ENCODE peak calls at places on chromosomes 1 and 21, in five cellular contexts. Y is GM12878, A is stomach, J is right lobe of liver, L is breast epithelium. I is an unnamed sample.

GRCh38 chr1:239811211-239811902 is 280.3 kb upstream of the FMN2 start:
- DNase-seq in L (no peak), Y (no peak), A (no peak), J (no peak), I (no peak)

GRCh38 chr1:112665857-112666256 is 8.6 kb upstream of the MOV10 start:
- DNase-seq in L (no peak), J (no peak), Y (no peak), A (no peak), I (no peak)

GRCh38 chr1:15303912-15304311 is 56.9 kb downstream of the FHAD1 start:
- DNase-seq in L (no peak), A (no peak), Y (no peak), J (no peak), I (no peak)

GRCh38 chr1:205824180-205824579 is 11.2 kb upstream of the SLC41A1 start:
- DNase-seq in A (no peak), J (no peak), L (no peak), Y (no peak), I (no peak)

GRCh38 chr1:47562799-47563198 is 125.0 kb downstream of the FOXD2 start:
- DNase-seq in Y (no peak), J (no peak), L (no peak), A (no peak), I (no peak)

GRCh38 chr1:109567823-109568222 is 19.4 kb downstream of the GNAI3 start:
- DNase-seq in J (no peak), A (no peak), Y (no peak), L (no peak), I (no peak)

GRCh38 chr1:54287176-54287650 is 87.2 kb downstream of the MRPL37 start:
- DNase-seq in J (no peak), Y (no peak), A (peak), L (peak), I (peak)

GRCh38 chr21:42580076-42580792 is 66.6 kb downstream of the SLC37A1 start:
- DNase-seq in Y (no peak), A (no peak), L (no peak), J (no peak), I (peak)

GRCh38 chr1:227621211-227621610 is 57.9 kb downstream of the ZNF678 start:
- DNase-seq in Y (no peak), A (no peak), L (no peak), J (no peak), I (no peak)

GRCh38 chr1:218164930-218165686 is 120.0 kb upstream of the RRP15 start:
- DNase-seq in Y (no peak), J (peak), A (no peak), L (no peak), I (no peak)

GRCh38 chr1:109716570-109717090 is 4.6 kb downstream of the GSTM5 start:
- DNase-seq in J (no peak), L (no peak), Y (no peak), A (no peak), I (peak)

GRCh38 chr1:228647523-228648444 is 87.5 kb upstream of the RHOU start:
- DNase-seq in A (peak), J (peak), L (peak), Y (no peak), I (peak)

GRCh38 chr1:203076031-203076511 is 9.7 kb downstream of the MYOG start:
- DNase-seq in Y (no peak), A (no peak), L (no peak), J (no peak), I (no peak)

GRCh38 chr1:179883040-179883501 is 986 bp downstream of the TOR1AIP1 start:
- DNase-seq in Y (no peak), A (peak), J (no peak), L (no peak), I (no peak)

GRCh38 chr1:215377736-215378135 is 189.4 kb upstream of the KCTD3 start:
- DNase-seq in A (no peak), L (no peak), J (no peak), Y (no peak), I (no peak)

GRCh38 chr1:48203287-48203900 is 19.1 kb upstream of the SLC5A9 start:
- DNase-seq in L (no peak), J (no peak), A (no peak), Y (no peak), I (no peak)

GRCh38 chr1:203564024-203564423 is 62.6 kb upstream of the ATP2B4 start:
- DNase-seq in J (no peak), A (no peak), L (no peak), Y (no peak), I (no peak)

GRCh38 chr1:179007233-179007632 is 18.5 kb upstream of the FAM20B start:
- DNase-seq in A (no peak), J (no peak), Y (no peak), L (no peak), I (no peak)

GRCh38 chr1:198086051-198086745 is 70.6 kb upstream of the NEK7 start:
- DNase-seq in J (no peak), L (no peak), Y (no peak), A (no peak), I (no peak)

GRCh38 chr1:72524021-72524420 is 241.7 kb upstream of the NEGR1 start:
- DNase-seq in L (no peak), Y (no peak), A (no peak), J (no peak), I (no peak)

GRCh38 chr1:89808429-89809117 is 12.3 kb upstream of the LRRC8D start:
- DNase-seq in A (no peak), Y (no peak), L (peak), J (no peak), I (no peak)

GRCh38 chr1:31248276-31248675 is 8.6 kb upstream of the NKAIN1 start:
- DNase-seq in L (no peak), J (no peak), A (no peak), Y (no peak), I (no peak)

GRCh38 chr1:108852541-108852940 is 4.4 kb downstream of the AKNAD1 start:
- DNase-seq in Y (no peak), A (no peak), L (no peak), J (no peak), I (no peak)

GRCh38 chr1:9239622-9240401 is 5.2 kb downstream of the H6PD start:
- DNase-seq in L (peak), Y (no peak), A (peak), J (peak), I (peak)

GRCh38 chr1:48999321-48999720 is 222.6 kb upstream of the BEND5 start:
- DNase-seq in L (no peak), A (no peak), Y (no peak), J (no peak), I (no peak)

GRCh38 chr1:97943354-97943753 is 22.5 kb upstream of the DPYD start:
- DNase-seq in Y (no peak), J (no peak), L (no peak), A (no peak), I (no peak)

GRCh38 chr1:56496861-56497772 is 82.2 kb downstream of the PLPP3 start:
- DNase-seq in A (no peak), J (no peak), Y (no peak), L (no peak), I (no peak)

GRCh38 chr1:84253891-84254290 is 47.6 kb upstream of the SAMD13 start:
- DNase-seq in L (peak), Y (no peak), J (no peak), A (peak), I (no peak)

GRCh38 chr1:3125546-3126368 is 56.8 kb downstream of the PRDM16 start:
- DNase-seq in J (no peak), A (peak), Y (no peak), L (no peak), I (no peak)

GRCh38 chr21:45487891-45488600 is 54.2 kb downstream of the SLC19A1 start:
- DNase-seq in A (no peak), Y (no peak), L (no peak), J (no peak), I (no peak)

GRCh38 chr1:155646307-155646706 is 36.3 kb downstream of the MSTO1 start:
- DNase-seq in A (no peak), J (no peak), Y (no peak), L (peak), I (no peak)

GRCh38 chr21:40846057-40846456 is 901 bp downstream of the DSCAM start:
- DNase-seq in J (no peak), A (no peak), L (no peak), Y (no peak), I (no peak)

GRCh38 chr1:68269637-68270430 is 37.5 kb upstream of the WLS start:
- DNase-seq in J (no peak), L (no peak), A (no peak), Y (no peak), I (no peak)

GRCh38 chr1:38699330-38700076 is 160.1 kb downstream of the RRAGC start:
- DNase-seq in Y (no peak), J (no peak), A (no peak), L (no peak), I (no peak)

GRCh38 chr1:241926141-241926540 is 31.4 kb upstream of the BECN2 start:
- DNase-seq in A (no peak), L (no peak), Y (no peak), J (no peak), I (no peak)
- TF ChIP-seq POLR2A in A (no peak), L (no peak), Y (no peak), J (no peak), I (no peak)

DNA sequence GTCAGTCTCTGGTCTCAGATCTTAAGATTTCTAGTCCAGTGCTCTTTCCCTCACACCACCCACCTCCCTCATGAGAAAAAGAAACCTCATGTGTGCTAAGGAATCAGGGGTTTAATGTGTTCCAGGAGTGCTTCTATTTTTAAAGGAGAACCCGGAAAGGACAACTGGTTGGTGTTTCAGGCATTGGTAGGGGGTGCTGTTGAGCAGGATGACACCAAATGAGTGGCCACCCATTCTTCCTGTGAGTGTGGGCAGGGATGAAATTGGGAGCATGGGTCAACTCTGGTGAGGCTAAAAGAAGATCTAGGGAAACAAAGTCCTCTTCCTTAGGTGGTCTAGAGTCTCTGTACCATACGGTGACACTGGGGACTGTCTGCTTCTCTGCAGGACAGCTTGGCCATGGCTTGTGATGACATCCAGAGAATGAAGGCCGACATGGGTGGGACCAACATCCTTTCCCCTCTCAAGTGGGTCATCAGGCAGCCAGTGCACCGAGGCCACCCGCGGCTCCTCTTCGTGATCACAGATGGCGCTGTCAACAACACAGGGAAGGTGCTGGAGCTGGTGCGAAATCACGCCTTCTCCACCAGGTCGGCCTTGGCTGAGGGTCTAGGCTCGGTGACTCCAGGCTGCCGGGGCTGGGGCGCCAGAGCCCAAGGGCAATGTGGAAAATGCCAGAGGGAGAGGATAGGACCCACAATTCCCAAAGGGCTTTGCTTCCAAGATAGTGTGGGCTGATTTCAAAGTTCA is 39.3 kb downstream of the VWA5B1 start:
- DNase-seq in Y (no peak), L (no peak), A (no peak), J (no peak), I (no peak)
- TF ChIP-seq CTCF in Y (peak), L (no peak), A (no peak), J (peak), I (no peak)

GRCh38 chr1:101311146-101311892 is 74.5 kb downstream of the S1PR1 start:
- DNase-seq in Y (no peak), L (no peak), J (no peak), A (no peak), I (no peak)

GRCh38 chr1:101308001-101308659 is 71.3 kb downstream of the S1PR1 start:
- DNase-seq in L (no peak), Y (no peak), A (no peak), J (no peak), I (no peak)

GRCh38 chr1:101308935-101309333 is 72.1 kb downstream of the S1PR1 start:
- DNase-seq in Y (no peak), J (no peak), L (no peak), A (no peak), I (no peak)

GRCh38 chr1:101310484-101310883 is 73.7 kb downstream of the S1PR1 start:
- DNase-seq in L (no peak), Y (no peak), J (no peak), A (no peak), I (no peak)

GRCh38 chr1:101309334-101310221 is 72.8 kb downstream of the S1PR1 start:
- DNase-seq in L (no peak), J (peak), A (peak), Y (no peak), I (peak)
- TF ChIP-seq POLR2A in L (no peak), J (no peak), A (no peak), Y (peak), I (no peak)

GRCh38 chr1:1787206-1787605 is 8.9 kb upstream of the NADK start:
- DNase-seq in J (no peak), L (no peak), Y (no peak), A (no peak), I (no peak)

GRCh38 chr1:1782399-1783221 is 4.3 kb upstream of the NADK start:
- DNase-seq in A (peak), L (no peak), J (peak), Y (no peak), I (peak)

GRCh38 chr1:1783320-1783719 is 5.0 kb upstream of the NADK start:
- DNase-seq in A (no peak), Y (no peak), L (no peak), J (no peak), I (no peak)

GRCh38 chr1:1785666-1786065 is 7.4 kb upstream of the NADK start:
- DNase-seq in J (no peak), A (no peak), L (no peak), Y (no peak), I (no peak)

GRCh38 chr1:1784933-1785332 is 6.7 kb upstream of the NADK start:
- DNase-seq in Y (no peak), L (no peak), J (no peak), A (no peak), I (no peak)
- TF ChIP-seq CTCF in Y (no peak), L (no peak), J (no peak), A (no peak), I (no peak)

GRCh38 chr1:1471389-1472045 is at the start of gene ATAD3B:
- DNase-seq in Y (peak), A (peak), J (peak), L (peak), I (peak)
- TF ChIP-seq POLR2A in Y (peak), A (no peak), J (peak), L (no peak), I (peak)

GRCh38 chr1:24545673-24546072 is 10.2 kb upstream of the NCMAP start:
- DNase-seq in A (no peak), J (no peak), Y (no peak), L (no peak), I (no peak)
- TF ChIP-seq CTCF in A (no peak), J (no peak), Y (no peak), L (no peak), I (no peak)

GRCh38 chr1:226128487-226129075 is 58.0 kb downstream of the ACBD3 start:
- DNase-seq in A (peak), J (no peak), L (no peak), Y (no peak), I (no peak)

GRCh38 chr1:226125831-226126230 is 60.7 kb downstream of the ACBD3 start:
- DNase-seq in Y (no peak), L (no peak), J (no peak), A (no peak), I (peak)

GRCh38 chr1:226131639-226132038 is 54.9 kb downstream of the ACBD3 start:
- DNase-seq in L (no peak), Y (no peak), J (no peak), A (no peak), I (no peak)

GRCh38 chr1:226126824-226127591 is 59.5 kb downstream of the ACBD3 start:
- DNase-seq in L (no peak), J (no peak), A (no peak), Y (no peak), I (no peak)

GRCh38 chr1:226129230-226129629 is 57.3 kb downstream of the ACBD3 start:
- DNase-seq in A (no peak), L (no peak), Y (no peak), J (no peak), I (no peak)
- TF ChIP-seq POLR2A in A (no peak), L (no peak), Y (no peak), J (no peak), I (no peak)

GRCh38 chr1:30106125-30106524 is 617.3 kb downstream of the MATN1 start:
- DNase-seq in J (no peak), Y (no peak), L (no peak), A (no peak), I (no peak)

GRCh38 chr1:30110826-30111225 is 612.6 kb downstream of the MATN1 start:
- DNase-seq in J (no peak), A (no peak), L (no peak), Y (no peak), I (no peak)

GRCh38 chr1:30109853-30110252 is 613.5 kb downstream of the MATN1 start:
- DNase-seq in A (no peak), Y (no peak), J (no peak), L (no peak), I (peak)

GRCh38 chr1:30111431-30111830 is 612.0 kb downstream of the MATN1 start:
- DNase-seq in L (no peak), J (no peak), A (peak), Y (no peak), I (peak)
- TF ChIP-seq CTCF in L (peak), J (peak), A (no peak), Y (peak), I (no peak)

DNA sequence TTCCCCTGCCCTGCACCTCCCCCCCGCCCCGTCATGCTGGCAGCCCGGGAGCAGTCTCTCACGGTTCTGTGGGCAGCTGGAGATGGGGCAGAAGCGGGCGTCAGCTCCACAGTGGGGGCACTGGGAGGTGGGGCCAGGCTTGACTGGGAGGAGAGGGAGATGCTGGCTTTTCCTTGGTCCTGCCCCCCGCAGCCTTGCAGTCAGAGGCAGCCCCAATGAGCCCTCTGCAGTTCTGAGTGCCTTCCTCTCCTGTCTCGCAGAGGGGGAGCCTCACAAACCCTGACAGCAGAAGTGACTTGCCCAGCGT is 21.7 kb downstream of the ARHGEF10L start:
- DNase-seq in A (no peak), L (no peak), J (no peak), Y (no peak), I (no peak)
- TF ChIP-seq POLR2A in A (no peak), L (no peak), J (no peak), Y (no peak), I (no peak)

GRCh38 chr1:67126974-67127373 is 7.8 kb downstream of the C1orf141 start:
- DNase-seq in L (no peak), Y (no peak), A (no peak), J (no peak), I (no peak)

GRCh38 chr1:67130673-67131072 is 4.1 kb downstream of the C1orf141 start:
- DNase-seq in L (no peak), Y (no peak), J (no peak), A (no peak), I (no peak)

GRCh38 chr1:67120855-67121619 is 13.7 kb downstream of the C1orf141 start:
- DNase-seq in L (no peak), J (no peak), A (no peak), Y (no peak), I (no peak)

GRCh38 chr1:67124455-67124854 is 10.3 kb downstream of the C1orf141 start:
- DNase-seq in J (no peak), L (no peak), A (no peak), Y (no peak), I (no peak)

DNA sequence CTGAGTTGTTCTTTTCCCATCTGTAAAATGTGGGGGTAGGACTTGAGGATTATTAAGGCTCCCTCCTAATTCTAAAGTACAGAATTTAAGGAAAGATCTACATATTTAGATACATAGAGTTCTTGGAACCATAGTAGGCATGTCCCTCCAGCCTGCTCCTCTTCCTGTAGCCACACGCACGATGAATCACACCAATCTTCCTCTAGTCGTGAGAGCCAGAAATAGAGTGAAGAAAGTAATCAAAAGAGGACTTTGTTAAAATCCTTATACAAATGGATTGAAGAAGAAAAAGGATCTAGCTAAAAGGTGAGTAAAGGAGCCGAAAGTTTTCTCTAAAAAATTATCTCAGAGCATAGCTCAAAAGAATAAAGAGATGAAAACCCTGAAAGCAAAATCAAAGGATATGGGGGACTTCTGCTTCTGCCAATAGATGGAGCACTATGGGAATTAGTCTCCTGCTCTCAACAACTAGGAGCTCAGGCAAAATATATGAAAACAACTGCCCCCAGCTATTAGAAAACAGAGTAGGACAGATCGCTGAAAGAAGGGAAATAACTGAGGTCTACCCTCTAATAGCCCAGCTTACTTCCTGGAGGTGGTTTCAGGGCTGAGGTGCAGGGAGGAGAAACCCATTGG is 8.5 kb downstream of the C1orf141 start:
- DNase-seq in L (no peak), A (no peak), Y (no peak), J (no peak), I (no peak)
- TF ChIP-seq CTCF in L (no peak), A (no peak), Y (no peak), J (no peak), I (no peak)

I was measured in ovary.